ENCODE peak calls at places on chromosomes 16 and 17, in six cellular contexts. E is body of pancreas; F is CD8-positive, alpha-beta T cell; C is transverse colon; A is HCT116; B is cardiac fibroblast. D is an unnamed sample.

GRCh38 chr17:9628509-9628908 is 16.8 kb upstream of the USP43 start:
- DNase-seq in E (no peak), B (no peak), A (peak), F (no peak), C (peak), D (no peak)

GRCh38 chr16:87062569-87063442 is 254.4 kb downstream of the C16orf95 start:
- DNase-seq in C (peak), A (peak), B (peak), E (peak), F (no peak), D (no peak)

GRCh38 chr17:6901086-6901485 is 69.6 kb upstream of the TEKT1 start:
- DNase-seq in A (no peak), F (no peak), C (no peak), B (no peak), E (no peak), D (no peak)

GRCh38 chr17:35548978-35549377 is 11.5 kb upstream of the SLFN12L start:
- DNase-seq in F (no peak), B (no peak), C (no peak), E (no peak), A (no peak), D (no peak)

GRCh38 chr16:80680839-80681238 is 123.6 kb downstream of the CDYL2 start:
- DNase-seq in C (no peak), B (no peak), E (no peak), A (no peak), F (no peak), D (no peak)

GRCh38 chr16:65767125-65767524 is 599.4 kb upstream of the CDH5 start:
- DNase-seq in B (no peak), E (no peak), F (no peak), C (no peak), A (no peak), D (no peak)

GRCh38 chr16:2167081-2167638 is 11.6 kb downstream of the TRAF7 start:
- DNase-seq in F (no peak), E (no peak), B (no peak), C (no peak), A (no peak), D (no peak)

GRCh38 chr17:71975998-71976649 is 144.7 kb upstream of the SOX9 start:
- DNase-seq in E (peak), A (no peak), F (no peak), C (peak), B (peak), D (peak)

GRCh38 chr16:9102379-9102778 is 10.9 kb downstream of the HAPSTR1 start:
- DNase-seq in F (no peak), A (no peak), B (peak), E (no peak), C (no peak), D (peak)

GRCh38 chr17:79294459-79295071 is 219.9 kb downstream of the ENGASE start:
- DNase-seq in E (peak), B (peak), F (no peak), C (peak), A (no peak), D (no peak)

GRCh38 chr16:17258848-17259713 is 211.7 kb downstream of the XYLT1 start:
- DNase-seq in A (no peak), F (no peak), B (no peak), C (peak), E (no peak), D (no peak)

GRCh38 chr17:76054112-76054476 is 18.2 kb downstream of the SRP68 start:
- DNase-seq in C (no peak), E (no peak), B (no peak), A (peak), F (no peak), D (no peak)

GRCh38 chr17:48055531-48056245 is 7.5 kb downstream of the NFE2L1 start:
- DNase-seq in C (no peak), E (no peak), A (peak), F (no peak), B (peak), D (peak)

GRCh38 chr17:71975331-71975801 is 145.5 kb upstream of the SOX9 start:
- DNase-seq in A (no peak), C (peak), F (no peak), B (peak), E (peak), D (no peak)

GRCh38 chr17:32136856-32137255 is 5.4 kb upstream of the RHOT1 start:
- DNase-seq in E (no peak), A (no peak), C (no peak), B (peak), F (no peak), D (no peak)

GRCh38 chr16:85625053-85625452 is 11.9 kb downstream of the GSE1 start:
- DNase-seq in A (no peak), C (no peak), E (no peak), F (no peak), B (no peak), D (no peak)

GRCh38 chr17:5203908-5204294 is 12.2 kb upstream of the ZNF594 start:
- DNase-seq in A (no peak), C (no peak), E (no peak), F (no peak), B (peak), D (peak)

GRCh38 chr17:56845934-56846333 is 12.0 kb downstream of the DGKE start:
- DNase-seq in E (no peak), A (no peak), F (no peak), B (no peak), C (no peak), D (no peak)

GRCh38 chr16:80664226-80664625 is 123.4 kb downstream of the DYNLRB2 start:
- DNase-seq in C (no peak), E (no peak), F (no peak), A (no peak), B (no peak), D (no peak)

GRCh38 chr17:9824094-9824493 is 1.6 kb upstream of the GLP2R start:
- DNase-seq in E (no peak), A (no peak), C (no peak), F (no peak), B (no peak), D (no peak)

GRCh38 chr16:2866422-2866821 is 8.5 kb upstream of the PRSS22 start:
- DNase-seq in F (no peak), C (no peak), B (no peak), E (no peak), A (no peak), D (no peak)

GRCh38 chr17:3754458-3755334 is 31.0 kb downstream of the HASPIN start:
- DNase-seq in C (peak), F (peak), B (no peak), E (peak), A (peak), D (no peak)

GRCh38 chr17:27490391-27490790 is 34.1 kb downstream of the KSR1 start:
- DNase-seq in A (no peak), C (no peak), B (no peak), F (no peak), E (no peak), D (no peak)

GRCh38 chr17:44205962-44206824 is 6.5 kb upstream of the ATXN7L3 start:
- DNase-seq in C (no peak), F (no peak), B (no peak), A (no peak), E (no peak), D (no peak)
- TF ChIP-seq CTCF in C (no peak), F (no peak), B (peak), A (no peak), E (no peak), D (peak)

DNA sequence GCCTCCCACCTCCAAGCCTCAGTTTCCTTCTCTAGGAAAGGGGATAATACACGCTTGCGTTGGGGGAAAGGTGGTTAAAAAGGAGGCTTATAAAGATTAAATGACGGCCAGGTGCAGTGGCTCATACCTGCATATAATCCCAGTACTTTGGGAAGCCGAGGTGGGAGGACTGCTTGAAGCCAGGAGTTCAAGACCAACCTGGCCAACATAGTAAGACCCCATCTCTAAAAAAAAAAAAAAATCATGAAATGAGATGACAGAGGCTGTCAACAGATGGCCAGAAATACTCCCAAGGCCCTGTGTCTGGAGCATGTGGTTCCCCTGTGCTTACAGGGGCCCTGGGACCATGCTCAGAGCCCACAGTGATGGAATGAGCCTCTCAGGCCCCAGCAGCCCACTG is 30.4 kb downstream of the RTN4RL1 start:
- DNase-seq in C (no peak), F (no peak), B (no peak), A (no peak), E (no peak), D (no peak)
- H3K4me3 ChIP-seq in C (no peak), F (no peak), B (no peak), A (no peak), E (no peak), D (no peak)

GRCh38 chr17:979539-980405 is at the start of gene NXN:
- DNase-seq in A (no peak), F (peak), E (peak), C (peak), B (peak), D (no peak)
- TF ChIP-seq CTCF in A (no peak), F (no peak), E (peak), C (no peak), B (no peak), D (peak)

DNA sequence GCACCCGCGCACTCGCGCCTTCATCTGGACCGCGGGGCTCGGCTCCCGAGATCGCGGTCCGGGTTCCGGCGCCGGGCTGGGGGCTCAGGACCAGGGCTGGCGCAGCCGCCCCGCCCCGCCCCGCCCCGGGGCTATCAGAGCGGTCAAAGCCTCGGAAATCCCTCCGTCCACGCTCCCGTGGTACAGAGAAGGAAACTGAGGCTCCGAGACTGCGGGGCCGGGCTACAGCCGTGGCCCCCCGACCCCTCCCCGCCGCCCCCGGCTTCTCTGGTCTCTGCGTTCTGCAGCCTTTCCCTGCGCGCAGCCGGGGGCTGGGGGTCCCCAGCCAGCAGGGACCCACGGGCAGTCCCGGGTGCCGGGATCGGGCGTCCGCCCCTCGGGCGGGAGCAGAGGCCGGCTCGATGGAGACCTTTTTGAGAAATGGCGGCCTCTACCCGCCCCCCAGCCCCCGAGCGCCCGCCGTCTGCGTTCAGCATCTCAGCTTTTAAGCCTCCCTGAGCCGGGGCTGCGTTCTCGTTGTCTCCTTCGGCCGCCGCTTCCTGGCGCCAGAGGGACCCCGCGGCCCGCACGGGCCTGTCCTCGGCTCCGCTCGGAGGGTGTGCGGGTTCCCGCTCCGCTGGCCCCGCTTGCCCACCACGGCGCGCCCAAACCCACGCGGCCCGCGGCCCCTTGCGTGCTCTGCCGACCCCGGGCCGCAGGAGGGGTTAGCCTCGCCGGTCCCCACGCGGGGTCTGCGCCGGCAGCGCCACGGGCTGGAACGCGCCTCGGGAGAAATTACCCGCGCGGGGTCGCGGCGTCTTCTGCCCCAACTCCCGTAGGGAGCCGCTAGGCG is 1.5 kb upstream of the NPTX1 start:
- DNase-seq in F (no peak), B (peak), A (no peak), E (no peak), C (peak), D (no peak)
- H3K4me3 ChIP-seq in F (peak), B (peak), A (no peak), E (no peak), C (peak), D (no peak)

DNA sequence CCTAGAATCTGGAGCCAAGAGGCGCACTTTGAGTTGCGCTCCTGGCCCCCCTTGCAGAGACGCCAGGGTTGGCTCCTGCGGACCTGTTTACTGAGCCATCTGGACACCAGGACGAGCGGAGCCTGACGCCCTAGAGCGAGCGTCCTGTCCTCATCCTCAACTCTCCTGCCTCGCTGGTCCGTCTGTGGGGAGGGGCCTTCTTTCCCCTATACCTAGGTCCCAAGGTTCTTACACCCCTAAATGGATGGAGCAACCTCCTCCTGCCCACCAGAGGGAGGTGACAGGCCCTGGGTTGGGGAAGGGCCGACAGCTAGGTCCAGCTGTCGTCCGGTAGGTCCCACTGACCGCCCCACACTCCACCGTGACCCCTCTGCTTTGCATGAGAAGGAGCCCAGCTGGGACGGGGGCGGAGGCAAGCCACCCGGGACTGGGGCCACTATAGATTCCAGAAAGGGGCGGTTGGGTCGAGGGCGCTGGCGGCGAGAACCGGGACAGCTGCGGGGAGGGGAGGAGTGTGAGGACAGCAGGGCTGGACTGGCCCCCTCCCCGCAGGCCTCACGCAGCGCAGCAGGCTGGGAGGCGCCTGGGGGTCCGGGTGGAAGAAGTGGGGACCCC is 3.0 kb upstream of the LHX1 start:
- DNase-seq in A (no peak), E (no peak), F (no peak), B (no peak), C (no peak), D (no peak)
- TF ChIP-seq CTCF in A (no peak), E (no peak), F (no peak), B (no peak), C (no peak), D (no peak)

DNA sequence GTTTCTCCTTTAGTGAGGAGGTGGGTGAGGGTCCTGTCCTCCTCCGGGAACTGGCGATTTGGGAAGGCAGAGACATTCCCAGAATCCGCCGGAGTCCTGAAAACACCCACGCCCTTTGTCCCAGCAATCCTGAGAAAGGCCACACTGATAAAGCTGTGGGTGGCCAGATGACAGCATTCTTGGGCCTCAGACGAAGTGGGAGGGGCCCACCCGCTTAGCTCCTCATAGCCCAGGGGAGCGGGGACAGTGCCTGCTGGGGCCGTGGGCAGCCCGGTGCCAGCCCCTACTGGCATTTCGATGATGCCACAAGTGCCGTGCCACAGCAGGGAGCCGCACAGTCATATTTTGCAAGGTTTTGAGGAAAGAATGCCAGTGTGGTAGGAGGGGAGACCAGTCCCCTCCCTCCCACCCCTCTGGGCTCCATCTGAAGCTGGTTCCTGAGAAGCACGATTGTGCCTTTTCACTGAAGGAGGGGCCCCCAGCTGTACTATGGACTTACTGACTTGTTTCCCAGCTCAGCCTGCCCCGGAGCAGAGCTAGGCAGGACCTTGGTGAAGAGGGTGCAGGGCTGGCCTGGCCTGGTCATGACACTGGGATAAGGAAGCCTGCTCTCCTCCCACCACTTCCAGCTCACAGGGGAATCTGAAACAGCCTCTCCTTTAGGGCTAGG is 20.9 kb upstream of the MPRIP start:
- DNase-seq in C (peak), F (no peak), B (peak), E (peak), A (no peak), D (no peak)
- H3K4me3 ChIP-seq in C (no peak), F (no peak), B (no peak), E (no peak), A (peak), D (no peak)

GRCh38 chr16:35431829-35432663 is 1972.6 kb downstream of the TP53TG3F start:
- DNase-seq in E (peak), B (no peak), F (no peak), C (no peak), A (no peak), D (no peak)
- TF ChIP-seq CTCF in E (peak), B (peak), F (no peak), C (peak), A (no peak), D (peak)

DNA sequence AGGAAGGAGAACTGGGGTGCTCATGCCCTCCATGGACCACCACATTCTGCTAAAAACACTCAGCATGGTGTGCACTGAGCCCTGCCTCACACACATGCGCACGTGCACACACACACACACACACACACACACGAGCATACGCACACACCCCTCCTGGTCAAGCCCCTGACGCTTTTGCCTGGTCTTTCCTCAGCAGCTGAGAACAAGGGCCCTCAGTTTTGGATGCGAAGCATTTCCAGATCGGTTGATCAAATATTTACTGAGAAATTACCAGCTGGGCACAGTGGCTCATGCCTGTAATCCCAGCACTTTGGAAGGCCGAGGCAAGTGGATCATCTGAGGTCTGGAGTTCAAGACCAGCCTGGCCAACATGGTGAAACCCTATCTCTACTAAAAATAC is 20.1 kb upstream of the RAI1 start:
- DNase-seq in A (no peak), C (no peak), E (peak), F (no peak), B (no peak), D (no peak)
- H3K4me3 ChIP-seq in A (no peak), C (no peak), E (no peak), F (no peak), B (no peak), D (no peak)

GRCh38 chr16:70582280-70582978 is 58.8 kb downstream of the SF3B3 start:
- DNase-seq in B (peak), F (no peak), E (no peak), C (no peak), A (no peak), D (no peak)
- TF ChIP-seq CTCF in B (peak), F (no peak), E (no peak), C (no peak), A (no peak), D (peak)

D was measured in AG09309.